ENCODE peak calls at places on chromosomes 16 and 17, in five cellular contexts. T, P, F, A and O are unnamed samples.

GRCh38 chr16:19912445-19913305 is 28.0 kb upstream of the GPRC5B start:
- DNase-seq in A (no peak), F (no peak), T (peak; percentile 64), P (peak; percentile 8), O (no peak)

GRCh38 chr17:56185905-56186783 is 32.9 kb downstream of the ANKFN1 start:
- DNase-seq in A (no peak), T (peak; percentile 94), P (no peak), F (no peak), O (no peak)

GRCh38 chr17:67602974-67603373 is 114.8 kb upstream of the NOL11 start:
- DNase-seq in P (peak; percentile 56), A (no peak), F (peak; percentile 57), T (peak; percentile 49), O (peak; percentile 61)

GRCh38 chr17:49989518-49989880 is 5.5 kb downstream of the DLX3 start:
- DNase-seq in T (no peak), F (peak; percentile 43), P (no peak), A (no peak), O (no peak)

GRCh38 chr16:79510879-79511278 is 89.7 kb downstream of the MAF start:
- DNase-seq in P (no peak), T (no peak), A (no peak), F (no peak), O (no peak)

GRCh38 chr17:79952915-79953314 is 82.8 kb downstream of the TBC1D16 start:
- DNase-seq in F (no peak), P (no peak), A (no peak), T (no peak), O (no peak)

GRCh38 chr17:28145348-28145747 is 102.9 kb downstream of the NLK start:
- DNase-seq in P (peak; percentile 7), F (no peak), T (peak; percentile 29), A (no peak), O (no peak)

GRCh38 chr17:49438439-49438861 is 23.8 kb upstream of the PHB1 start:
- DNase-seq in F (peak; percentile 61), T (no peak), A (no peak), P (no peak), O (no peak)

GRCh38 chr17:41959336-41960095 is 7.1 kb upstream of the CNP start:
- DNase-seq in P (peak; percentile 27), A (no peak), F (peak; percentile 68), T (peak; percentile 66), O (peak; percentile 82)

GRCh38 chr17:32191306-32191705 is 49.0 kb downstream of the RHOT1 start:
- DNase-seq in P (no peak), F (no peak), A (no peak), T (peak; percentile 68), O (no peak)

GRCh38 chr17:16491703-16492612 is at the start of gene LRRC75A:
- DNase-seq in T (peak; percentile 16), A (no peak), F (peak; percentile 74), P (no peak), O (no peak)

GRCh38 chr16:9908613-9909012 is 273.6 kb downstream of the GRIN2A start:
- DNase-seq in F (no peak), A (no peak), T (no peak), P (no peak), O (no peak)

GRCh38 chr16:62253926-62254325 is 217.7 kb upstream of the CDH8 start:
- DNase-seq in T (no peak), P (no peak), F (no peak), A (no peak), O (no peak)

GRCh38 chr17:66466933-66467367 is 164.5 kb downstream of the PRKCA start:
- DNase-seq in F (no peak), P (peak; percentile 92), T (peak; percentile 100), A (no peak), O (peak; percentile 97)

GRCh38 chr16:7397901-7398300 is 65.3 kb downstream of the RBFOX1 start:
- DNase-seq in F (no peak), A (no peak), T (no peak), P (no peak), O (no peak)

GRCh38 chr16:83137326-83137770 is 510.6 kb downstream of the CDH13 start:
- DNase-seq in A (no peak), P (no peak), F (no peak), T (peak; percentile 83), O (no peak)

GRCh38 chr16:70746708-70747424 is 54.1 kb downstream of the VAC14 start:
- DNase-seq in T (peak; percentile 96), P (peak; percentile 75), A (no peak), F (no peak), O (peak; percentile 91)

GRCh38 chr16:87592018-87592712 is 10.1 kb upstream of the JPH3 start:
- DNase-seq in F (no peak), A (no peak), P (no peak), T (no peak), O (no peak)

GRCh38 chr17:56727876-56728617 is 105.7 kb downstream of the C17orf67 start:
- DNase-seq in T (no peak), A (no peak), F (no peak), P (no peak), O (no peak)

GRCh38 chr17:66309793-66310192 is 7.4 kb downstream of the PRKCA start:
- DNase-seq in P (no peak), A (no peak), T (no peak), F (no peak), O (no peak)

GRCh38 chr16:7013990-7014389 is 318.7 kb upstream of the RBFOX1 start:
- DNase-seq in T (peak; percentile 5), F (no peak), A (no peak), P (no peak), O (no peak)

GRCh38 chr16:745739-746138 is 4.9 kb upstream of the CIAO3 start:
- DNase-seq in A (no peak), T (no peak), F (peak; percentile 85), P (no peak), O (peak; percentile 63)

GRCh38 chr16:88069397-88070168 is 118.3 kb downstream of the BANP start:
- DNase-seq in F (no peak), T (no peak), P (no peak), A (peak; percentile 39), O (no peak)

GRCh38 chr17:32518856-32519768 is 32.3 kb downstream of the CDK5R1 start:
- DNase-seq in T (no peak), P (no peak), F (peak; percentile 84), A (no peak), O (no peak)

GRCh38 chr17:40063915-40064531 is 1.3 kb downstream of the THRA start:
- DNase-seq in T (no peak), A (no peak), P (no peak), F (no peak), O (no peak)

GRCh38 chr17:77754956-77755355 is 203.5 kb upstream of the TNRC6C start:
- DNase-seq in F (no peak), P (no peak), T (no peak), A (no peak), O (no peak)

GRCh38 chr16:87264634-87265033 is 52.6 kb downstream of the C16orf95 start:
- DNase-seq in P (no peak), T (no peak), A (no peak), F (no peak), O (no peak)

GRCh38 chr17:9878791-9879525 is 26.1 kb downstream of the RCVRN start:
- DNase-seq in P (no peak), A (no peak), F (no peak), T (peak; percentile 12), O (no peak)

GRCh38 chr17:46782250-46782953 is 36.1 kb downstream of the WNT3 start:
- DNase-seq in P (no peak), F (peak; percentile 69), T (no peak), A (no peak), O (peak; percentile 74)

GRCh38 chr16:24573141-24573540 is 33.8 kb downstream of the RBBP6 start:
- DNase-seq in A (no peak), F (no peak), P (no peak), T (no peak), O (no peak)
- TF ChIP-seq POLR2A in A (no peak), F (no peak), P (no peak), T (no peak), O (no peak)

GRCh38 chr16:74936902-74937560 is 47.9 kb downstream of the WDR59 start:
- DNase-seq in A (peak; percentile 50), T (peak; percentile 95), F (no peak), P (no peak), O (peak; percentile 15)

GRCh38 chr16:74926832-74927231 is 58.1 kb downstream of the WDR59 start:
- DNase-seq in T (no peak), A (no peak), P (no peak), F (no peak), O (no peak)

GRCh38 chr16:74929636-74930035 is 55.3 kb downstream of the WDR59 start:
- DNase-seq in T (no peak), F (no peak), P (no peak), A (no peak), O (no peak)

DNA sequence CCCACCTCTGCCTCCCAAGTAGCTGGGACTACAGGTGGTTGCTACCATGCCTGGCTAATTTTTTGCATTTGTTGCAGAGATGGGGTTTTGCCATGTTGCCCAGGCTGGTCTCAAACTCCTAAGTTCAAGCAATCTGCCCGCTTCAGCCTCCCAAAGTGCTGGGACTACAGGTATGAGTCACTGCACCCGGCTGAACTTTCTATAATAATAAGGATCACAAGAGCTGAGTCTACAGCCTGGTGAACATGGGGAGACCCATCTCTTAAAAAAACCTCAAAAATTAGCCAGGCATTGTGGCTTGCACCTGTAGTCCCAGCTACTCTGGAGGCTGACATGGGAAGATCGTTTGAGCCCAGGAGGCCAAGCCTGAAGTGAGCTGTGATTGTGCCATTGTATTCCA is 53.5 kb downstream of the WDR59 start:
- DNase-seq in F (no peak), A (no peak), P (no peak), T (no peak), O (no peak)
- TF ChIP-seq RAD21 in F (no peak), A (no peak), P (no peak), T (no peak), O (no peak)

DNA sequence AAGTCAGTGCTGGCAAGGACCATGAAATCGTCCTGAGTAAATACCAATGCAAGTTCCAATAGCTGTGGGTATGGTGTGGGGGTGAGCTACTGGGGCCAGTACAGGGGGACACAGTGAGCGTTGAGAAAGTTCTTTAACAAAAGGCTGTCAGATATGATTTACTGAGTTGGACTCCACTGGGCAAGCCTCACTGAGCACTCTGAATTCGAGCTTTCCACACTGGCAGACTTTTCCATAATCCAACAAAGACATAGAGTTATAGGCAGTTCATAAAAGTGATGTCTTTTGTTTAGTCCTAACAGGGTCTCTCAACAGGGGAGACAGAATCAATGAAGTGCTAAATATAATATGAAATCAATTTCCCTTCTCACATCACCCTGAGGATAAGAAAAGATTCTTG is 489.0 kb downstream of the KCNJ2 start:
- DNase-seq in P (no peak), F (no peak), T (no peak), A (no peak), O (no peak)
- TF ChIP-seq POLR2A in P (no peak), F (no peak), T (no peak), A (no peak), O (no peak)

DNA sequence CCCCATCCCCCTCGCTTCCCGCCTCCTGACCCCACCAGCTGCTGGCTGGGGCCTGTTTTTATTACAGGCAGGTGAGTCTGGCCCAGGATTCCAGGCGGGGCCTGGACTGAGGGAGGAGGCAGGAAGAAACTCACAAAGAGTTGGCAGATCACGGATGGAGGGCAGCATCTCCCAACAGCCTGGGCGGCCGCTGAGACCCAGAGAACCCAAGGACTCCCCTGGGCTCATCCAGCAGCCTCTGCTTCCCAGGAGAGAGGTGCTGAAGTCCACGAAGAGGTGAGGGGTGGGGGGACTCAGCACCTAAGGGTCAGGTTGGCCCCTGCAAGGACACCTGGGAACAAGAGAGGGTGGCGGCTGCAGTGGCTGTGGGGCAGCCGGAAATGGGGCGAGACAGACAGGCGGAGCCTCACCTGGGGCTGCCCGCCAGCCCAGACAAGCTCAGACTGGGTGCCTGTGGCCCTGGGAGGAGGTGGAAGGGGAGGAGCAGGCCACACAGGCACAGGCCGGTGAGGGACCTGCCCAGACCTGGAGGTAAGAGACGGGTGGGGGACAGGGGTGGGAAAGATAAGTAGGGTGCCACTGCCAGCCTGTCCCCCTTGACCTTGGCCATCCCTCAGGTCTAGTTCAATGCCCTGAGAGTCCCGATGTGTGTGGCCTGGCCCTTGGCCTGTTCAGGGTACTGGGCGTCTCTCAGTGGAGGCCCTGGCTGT is 8.7 kb upstream of the ADGRG1 start:
- DNase-seq in T (no peak), P (no peak), F (peak; percentile 47), A (no peak), O (no peak)
- TF ChIP-seq RAD21 in T (no peak), P (no peak), F (no peak), A (no peak), O (no peak)